ENCODE peak calls at places on chromosomes 6 and 20, in seven cellular contexts. One of them, this sample, is unnamed.

GRCh38 chr6:154555075-154555677 is 44.7 kb upstream of the CNKSR3 start:
- DNase-seq in activated naive CD4-positive, alpha-beta T cell treated with anti-CD3 and anti-CD28 coated beads, Interleukin-2, amount 50 U/mL, for 16 hours: no peak
- DNase-seq in stromal cell of bone marrow: no peak
- DNase-seq in iris pigment epithelial cell: peak
- DNase-seq in activated effector memory CD4-positive, alpha-beta T cell treated with anti-CD3 and anti-CD28 coated beads, Interleukin-2, amount 50 U/mL, for 16 hours: no peak
- DNase-seq in NAMALWA: no peak
- DNase-seq in dorsolateral prefrontal cortex: no peak
- DNase-seq in this sample: no peak

GRCh38 chr20:13694420-13695150 is 55.9 kb upstream of the TASP1 start:
- DNase-seq in dorsolateral prefrontal cortex: no peak
- DNase-seq in activated effector memory CD4-positive, alpha-beta T cell treated with anti-CD3 and anti-CD28 coated beads, Interleukin-2, amount 50 U/mL, for 16 hours: no peak
- DNase-seq in NAMALWA: no peak
- DNase-seq in iris pigment epithelial cell: no peak
- DNase-seq in activated naive CD4-positive, alpha-beta T cell treated with anti-CD3 and anti-CD28 coated beads, Interleukin-2, amount 50 U/mL, for 16 hours: no peak
- DNase-seq in stromal cell of bone marrow: no peak
- DNase-seq in this sample: no peak

GRCh38 chr6:91681341-91681740 is 1094.5 kb upstream of the MAP3K7 start:
- DNase-seq in activated naive CD4-positive, alpha-beta T cell treated with anti-CD3 and anti-CD28 coated beads, Interleukin-2, amount 50 U/mL, for 16 hours: no peak
- DNase-seq in activated effector memory CD4-positive, alpha-beta T cell treated with anti-CD3 and anti-CD28 coated beads, Interleukin-2, amount 50 U/mL, for 16 hours: no peak
- DNase-seq in dorsolateral prefrontal cortex: no peak
- DNase-seq in iris pigment epithelial cell: no peak
- DNase-seq in NAMALWA: no peak
- DNase-seq in stromal cell of bone marrow: no peak
- DNase-seq in this sample: no peak

GRCh38 chr6:56953597-56954388 is 1.1 kb upstream of the BEND6 start:
- DNase-seq in stromal cell of bone marrow: no peak
- DNase-seq in activated effector memory CD4-positive, alpha-beta T cell treated with anti-CD3 and anti-CD28 coated beads, Interleukin-2, amount 50 U/mL, for 16 hours: no peak
- DNase-seq in dorsolateral prefrontal cortex: no peak
- DNase-seq in iris pigment epithelial cell: peak
- DNase-seq in NAMALWA: peak
- DNase-seq in activated naive CD4-positive, alpha-beta T cell treated with anti-CD3 and anti-CD28 coated beads, Interleukin-2, amount 50 U/mL, for 16 hours: no peak
- DNase-seq in this sample: no peak

GRCh38 chr6:157611406-157611805 is 211.6 kb upstream of the SNX9 start:
- DNase-seq in stromal cell of bone marrow: no peak
- DNase-seq in activated naive CD4-positive, alpha-beta T cell treated with anti-CD3 and anti-CD28 coated beads, Interleukin-2, amount 50 U/mL, for 16 hours: no peak
- DNase-seq in iris pigment epithelial cell: no peak
- DNase-seq in dorsolateral prefrontal cortex: no peak
- DNase-seq in activated effector memory CD4-positive, alpha-beta T cell treated with anti-CD3 and anti-CD28 coated beads, Interleukin-2, amount 50 U/mL, for 16 hours: peak
- DNase-seq in NAMALWA: no peak
- DNase-seq in this sample: no peak

GRCh38 chr6:76886900-76887299 is 576.4 kb downstream of the HTR1B start:
- DNase-seq in NAMALWA: no peak
- DNase-seq in iris pigment epithelial cell: no peak
- DNase-seq in dorsolateral prefrontal cortex: no peak
- DNase-seq in activated naive CD4-positive, alpha-beta T cell treated with anti-CD3 and anti-CD28 coated beads, Interleukin-2, amount 50 U/mL, for 16 hours: no peak
- DNase-seq in activated effector memory CD4-positive, alpha-beta T cell treated with anti-CD3 and anti-CD28 coated beads, Interleukin-2, amount 50 U/mL, for 16 hours: no peak
- DNase-seq in stromal cell of bone marrow: no peak
- DNase-seq in this sample: no peak

GRCh38 chr6:3489961-3490621 is 33.2 kb upstream of the SLC22A23 start:
- DNase-seq in stromal cell of bone marrow: no peak
- DNase-seq in activated naive CD4-positive, alpha-beta T cell treated with anti-CD3 and anti-CD28 coated beads, Interleukin-2, amount 50 U/mL, for 16 hours: no peak
- DNase-seq in dorsolateral prefrontal cortex: no peak
- DNase-seq in NAMALWA: no peak
- DNase-seq in activated effector memory CD4-positive, alpha-beta T cell treated with anti-CD3 and anti-CD28 coated beads, Interleukin-2, amount 50 U/mL, for 16 hours: no peak
- DNase-seq in iris pigment epithelial cell: no peak
- DNase-seq in this sample: no peak

GRCh38 chr20:5612476-5613291 is 137.5 kb upstream of the SHLD1 start:
- DNase-seq in NAMALWA: no peak
- DNase-seq in activated naive CD4-positive, alpha-beta T cell treated with anti-CD3 and anti-CD28 coated beads, Interleukin-2, amount 50 U/mL, for 16 hours: no peak
- DNase-seq in dorsolateral prefrontal cortex: no peak
- DNase-seq in stromal cell of bone marrow: peak
- DNase-seq in iris pigment epithelial cell: peak
- DNase-seq in activated effector memory CD4-positive, alpha-beta T cell treated with anti-CD3 and anti-CD28 coated beads, Interleukin-2, amount 50 U/mL, for 16 hours: no peak
- DNase-seq in this sample: no peak

GRCh38 chr20:34397096-34397495 is 34.0 kb downstream of the ITCH start:
- DNase-seq in activated effector memory CD4-positive, alpha-beta T cell treated with anti-CD3 and anti-CD28 coated beads, Interleukin-2, amount 50 U/mL, for 16 hours: no peak
- DNase-seq in activated naive CD4-positive, alpha-beta T cell treated with anti-CD3 and anti-CD28 coated beads, Interleukin-2, amount 50 U/mL, for 16 hours: no peak
- DNase-seq in iris pigment epithelial cell: peak
- DNase-seq in NAMALWA: no peak
- DNase-seq in stromal cell of bone marrow: no peak
- DNase-seq in dorsolateral prefrontal cortex: no peak
- DNase-seq in this sample: no peak

GRCh38 chr6:107823047-107823557 is 1.0 kb downstream of the SCML4 start:
- DNase-seq in iris pigment epithelial cell: no peak
- DNase-seq in stromal cell of bone marrow: no peak
- DNase-seq in NAMALWA: peak
- DNase-seq in activated effector memory CD4-positive, alpha-beta T cell treated with anti-CD3 and anti-CD28 coated beads, Interleukin-2, amount 50 U/mL, for 16 hours: peak
- DNase-seq in dorsolateral prefrontal cortex: no peak
- DNase-seq in activated naive CD4-positive, alpha-beta T cell treated with anti-CD3 and anti-CD28 coated beads, Interleukin-2, amount 50 U/mL, for 16 hours: peak
- DNase-seq in this sample: no peak

GRCh38 chr6:153800580-153800979 is 238.5 kb upstream of the OPRM1 start:
- DNase-seq in NAMALWA: no peak
- DNase-seq in activated effector memory CD4-positive, alpha-beta T cell treated with anti-CD3 and anti-CD28 coated beads, Interleukin-2, amount 50 U/mL, for 16 hours: no peak
- DNase-seq in stromal cell of bone marrow: no peak
- DNase-seq in iris pigment epithelial cell: no peak
- DNase-seq in activated naive CD4-positive, alpha-beta T cell treated with anti-CD3 and anti-CD28 coated beads, Interleukin-2, amount 50 U/mL, for 16 hours: no peak
- DNase-seq in dorsolateral prefrontal cortex: no peak
- DNase-seq in this sample: no peak

GRCh38 chr6:110618591-110619267 is 142.3 kb upstream of the SLC22A16 start:
- DNase-seq in stromal cell of bone marrow: no peak
- DNase-seq in dorsolateral prefrontal cortex: no peak
- DNase-seq in activated effector memory CD4-positive, alpha-beta T cell treated with anti-CD3 and anti-CD28 coated beads, Interleukin-2, amount 50 U/mL, for 16 hours: no peak
- DNase-seq in NAMALWA: peak
- DNase-seq in iris pigment epithelial cell: peak
- DNase-seq in activated naive CD4-positive, alpha-beta T cell treated with anti-CD3 and anti-CD28 coated beads, Interleukin-2, amount 50 U/mL, for 16 hours: no peak
- DNase-seq in this sample: no peak

GRCh38 chr6:153001767-153002612 is 519 bp downstream of the MTRF1L start:
- DNase-seq in activated naive CD4-positive, alpha-beta T cell treated with anti-CD3 and anti-CD28 coated beads, Interleukin-2, amount 50 U/mL, for 16 hours: peak
- DNase-seq in NAMALWA: peak
- DNase-seq in activated effector memory CD4-positive, alpha-beta T cell treated with anti-CD3 and anti-CD28 coated beads, Interleukin-2, amount 50 U/mL, for 16 hours: peak
- DNase-seq in dorsolateral prefrontal cortex: no peak
- DNase-seq in iris pigment epithelial cell: peak
- DNase-seq in stromal cell of bone marrow: no peak
- DNase-seq in this sample: no peak

GRCh38 chr6:2225422-2226392 is 19.7 kb downstream of the GMDS start:
- DNase-seq in activated naive CD4-positive, alpha-beta T cell treated with anti-CD3 and anti-CD28 coated beads, Interleukin-2, amount 50 U/mL, for 16 hours: no peak
- DNase-seq in NAMALWA: no peak
- DNase-seq in dorsolateral prefrontal cortex: no peak
- DNase-seq in stromal cell of bone marrow: no peak
- DNase-seq in iris pigment epithelial cell: no peak
- DNase-seq in activated effector memory CD4-positive, alpha-beta T cell treated with anti-CD3 and anti-CD28 coated beads, Interleukin-2, amount 50 U/mL, for 16 hours: no peak
- DNase-seq in this sample: no peak

GRCh38 chr20:36571564-36572504 is 1.6 kb upstream of the TGIF2 start:
- DNase-seq in stromal cell of bone marrow: no peak
- DNase-seq in activated naive CD4-positive, alpha-beta T cell treated with anti-CD3 and anti-CD28 coated beads, Interleukin-2, amount 50 U/mL, for 16 hours: no peak
- DNase-seq in NAMALWA: no peak
- DNase-seq in iris pigment epithelial cell: no peak
- DNase-seq in dorsolateral prefrontal cortex: no peak
- DNase-seq in activated effector memory CD4-positive, alpha-beta T cell treated with anti-CD3 and anti-CD28 coated beads, Interleukin-2, amount 50 U/mL, for 16 hours: no peak
- DNase-seq in this sample: no peak

GRCh38 chr6:170295519-170296422 is 4.9 kb upstream of the DLL1 start:
- DNase-seq in stromal cell of bone marrow: no peak
- DNase-seq in dorsolateral prefrontal cortex: peak
- DNase-seq in NAMALWA: peak
- DNase-seq in activated effector memory CD4-positive, alpha-beta T cell treated with anti-CD3 and anti-CD28 coated beads, Interleukin-2, amount 50 U/mL, for 16 hours: peak
- DNase-seq in iris pigment epithelial cell: no peak
- DNase-seq in activated naive CD4-positive, alpha-beta T cell treated with anti-CD3 and anti-CD28 coated beads, Interleukin-2, amount 50 U/mL, for 16 hours: peak
- DNase-seq in this sample: no peak

GRCh38 chr6:161088676-161089328 is 97.2 kb downstream of the MAP3K4 start:
- DNase-seq in iris pigment epithelial cell: peak
- DNase-seq in activated effector memory CD4-positive, alpha-beta T cell treated with anti-CD3 and anti-CD28 coated beads, Interleukin-2, amount 50 U/mL, for 16 hours: no peak
- DNase-seq in dorsolateral prefrontal cortex: no peak
- DNase-seq in activated naive CD4-positive, alpha-beta T cell treated with anti-CD3 and anti-CD28 coated beads, Interleukin-2, amount 50 U/mL, for 16 hours: no peak
- DNase-seq in stromal cell of bone marrow: no peak
- DNase-seq in NAMALWA: no peak
- DNase-seq in this sample: no peak

GRCh38 chr6:37303891-37304503 is 46.1 kb upstream of the TMEM217 start:
- DNase-seq in iris pigment epithelial cell: peak
- DNase-seq in activated naive CD4-positive, alpha-beta T cell treated with anti-CD3 and anti-CD28 coated beads, Interleukin-2, amount 50 U/mL, for 16 hours: no peak
- DNase-seq in dorsolateral prefrontal cortex: no peak
- DNase-seq in stromal cell of bone marrow: no peak
- DNase-seq in activated effector memory CD4-positive, alpha-beta T cell treated with anti-CD3 and anti-CD28 coated beads, Interleukin-2, amount 50 U/mL, for 16 hours: no peak
- DNase-seq in NAMALWA: peak
- DNase-seq in this sample: no peak

GRCh38 chr6:116536216-116536621 is 9.3 kb downstream of the TRAPPC3L start:
- DNase-seq in activated effector memory CD4-positive, alpha-beta T cell treated with anti-CD3 and anti-CD28 coated beads, Interleukin-2, amount 50 U/mL, for 16 hours: no peak
- DNase-seq in stromal cell of bone marrow: peak
- DNase-seq in activated naive CD4-positive, alpha-beta T cell treated with anti-CD3 and anti-CD28 coated beads, Interleukin-2, amount 50 U/mL, for 16 hours: no peak
- DNase-seq in iris pigment epithelial cell: peak
- DNase-seq in dorsolateral prefrontal cortex: no peak
- DNase-seq in NAMALWA: peak
- DNase-seq in this sample: no peak